ENCODE peak calls at places on chromosomes 7 and 10, in four cellular contexts. One of them, this sample, is unnamed.

GRCh38 chr7:66542049-66542448 is 86.6 kb upstream of the KCTD7 start:
- DNase-seq in Panc1: no peak
- DNase-seq in CD8-positive, alpha-beta T cell: no peak
- DNase-seq in fibroblast of lung: no peak
- DNase-seq in this sample: no peak

GRCh38 chr7:11005202-11005601 is 31.5 kb downstream of the PHF14 start:
- DNase-seq in Panc1: no peak
- DNase-seq in CD8-positive, alpha-beta T cell: no peak
- DNase-seq in fibroblast of lung: no peak
- DNase-seq in this sample: no peak

GRCh38 chr7:91876391-91877133 is 3.9 kb downstream of the MTERF1 start:
- DNase-seq in Panc1: no peak
- DNase-seq in CD8-positive, alpha-beta T cell: no peak
- DNase-seq in fibroblast of lung: peak; percentile 39
- DNase-seq in this sample: no peak

GRCh38 chr10:66828957-66829356 is 96.9 kb upstream of the LRRTM3 start:
- DNase-seq in Panc1: no peak
- DNase-seq in CD8-positive, alpha-beta T cell: no peak
- DNase-seq in fibroblast of lung: no peak
- DNase-seq in this sample: no peak

GRCh38 chr7:35725280-35725680 is 30.3 kb upstream of the HERPUD2 start:
- DNase-seq in Panc1: no peak
- DNase-seq in CD8-positive, alpha-beta T cell: peak; percentile 67
- DNase-seq in fibroblast of lung: no peak
- DNase-seq in this sample: no peak

GRCh38 chr10:27792191-27792590 is 46.6 kb upstream of the MKX start:
- DNase-seq in Panc1: no peak
- DNase-seq in CD8-positive, alpha-beta T cell: no peak
- DNase-seq in fibroblast of lung: no peak
- DNase-seq in this sample: no peak

GRCh38 chr10:51915031-51915542 is 215.7 kb upstream of the CSTF2T start:
- DNase-seq in Panc1: no peak
- DNase-seq in CD8-positive, alpha-beta T cell: no peak
- DNase-seq in fibroblast of lung: no peak
- DNase-seq in this sample: no peak

GRCh38 chr7:115229401-115230083 is 307.6 kb downstream of the MDFIC start:
- DNase-seq in Panc1: no peak
- DNase-seq in CD8-positive, alpha-beta T cell: no peak
- DNase-seq in fibroblast of lung: peak; percentile 23
- DNase-seq in this sample: no peak

GRCh38 chr10:62924344-62924748 is 108.2 kb upstream of the EGR2 start:
- DNase-seq in Panc1: no peak
- DNase-seq in CD8-positive, alpha-beta T cell: no peak
- DNase-seq in fibroblast of lung: no peak
- DNase-seq in this sample: peak; percentile 52

GRCh38 chr10:127945335-127945734 is 38.4 kb downstream of the PTPRE start:
- DNase-seq in Panc1: no peak
- DNase-seq in CD8-positive, alpha-beta T cell: no peak
- DNase-seq in fibroblast of lung: peak; percentile 14
- DNase-seq in this sample: peak; percentile 90

GRCh38 chr10:131698232-131698631 is 202.6 kb upstream of the PPP2R2D start:
- DNase-seq in Panc1: no peak
- DNase-seq in CD8-positive, alpha-beta T cell: no peak
- DNase-seq in fibroblast of lung: no peak
- DNase-seq in this sample: no peak

GRCh38 chr7:18667466-18667865 is 171.9 kb downstream of the HDAC9 start:
- DNase-seq in Panc1: peak; percentile 45
- DNase-seq in CD8-positive, alpha-beta T cell: no peak
- DNase-seq in fibroblast of lung: peak; percentile 65
- DNase-seq in this sample: peak; percentile 70

GRCh38 chr7:830069-830468 is 2.2 kb upstream of the SUN1 start:
- DNase-seq in Panc1: no peak
- DNase-seq in CD8-positive, alpha-beta T cell: no peak
- DNase-seq in fibroblast of lung: no peak
- DNase-seq in this sample: no peak

GRCh38 chr10:79559726-79560125 is 481 bp downstream of the SFTPA2 start:
- DNase-seq in Panc1: no peak
- DNase-seq in CD8-positive, alpha-beta T cell: no peak
- DNase-seq in fibroblast of lung: no peak
- DNase-seq in this sample: peak; percentile 22

GRCh38 chr10:113621799-113622198 is 42.0 kb downstream of the NRAP start:
- DNase-seq in Panc1: no peak
- DNase-seq in CD8-positive, alpha-beta T cell: no peak
- DNase-seq in fibroblast of lung: no peak
- DNase-seq in this sample: no peak

GRCh38 chr10:113718974-113719822 is 32.3 kb upstream of the PLEKHS1 start:
- DNase-seq in Panc1: no peak
- DNase-seq in CD8-positive, alpha-beta T cell: no peak
- DNase-seq in fibroblast of lung: no peak
- DNase-seq in this sample: no peak

GRCh38 chr10:73781879-73782748 is at the start of gene CHCHD1:
- DNase-seq in Panc1: no peak
- DNase-seq in CD8-positive, alpha-beta T cell: peak; percentile 94
- DNase-seq in fibroblast of lung: peak; percentile 89
- DNase-seq in this sample: peak; percentile 66

GRCh38 chr10:120392671-120393079 is 64.4 kb upstream of the PLPP4 start:
- DNase-seq in Panc1: no peak
- DNase-seq in CD8-positive, alpha-beta T cell: no peak
- DNase-seq in fibroblast of lung: no peak
- DNase-seq in this sample: no peak

GRCh38 chr7:75977741-75978140 is 16.7 kb downstream of the TMEM120A start:
- DNase-seq in Panc1: no peak
- DNase-seq in CD8-positive, alpha-beta T cell: no peak
- DNase-seq in fibroblast of lung: peak; percentile 62
- DNase-seq in this sample: no peak

GRCh38 chr7:155220881-155221280 is 76.8 kb upstream of the INSIG1 start:
- DNase-seq in Panc1: no peak
- DNase-seq in CD8-positive, alpha-beta T cell: no peak
- DNase-seq in fibroblast of lung: no peak
- DNase-seq in this sample: no peak

GRCh38 chr10:69842020-69842419 is 40.3 kb downstream of the COL13A1 start:
- DNase-seq in Panc1: no peak
- DNase-seq in CD8-positive, alpha-beta T cell: no peak
- DNase-seq in fibroblast of lung: no peak
- DNase-seq in this sample: no peak

GRCh38 chr7:25786958-25787730 is 364.9 kb upstream of the NFE2L3 start:
- DNase-seq in Panc1: no peak
- DNase-seq in CD8-positive, alpha-beta T cell: no peak
- DNase-seq in fibroblast of lung: peak; percentile 30
- DNase-seq in this sample: no peak

GRCh38 chr10:98967601-98968000 is 268.1 kb downstream of the HPSE2 start:
- DNase-seq in Panc1: no peak
- DNase-seq in CD8-positive, alpha-beta T cell: no peak
- DNase-seq in fibroblast of lung: peak; percentile 77
- DNase-seq in this sample: no peak

GRCh38 chr7:45112648-45113047 is 1.2 kb upstream of the TBRG4 start:
- DNase-seq in Panc1: no peak
- DNase-seq in CD8-positive, alpha-beta T cell: no peak
- DNase-seq in fibroblast of lung: peak; percentile 50
- DNase-seq in this sample: no peak

GRCh38 chr7:142461437-142461836 is 203.6 kb upstream of the PRSS58 start:
- DNase-seq in Panc1: no peak
- DNase-seq in CD8-positive, alpha-beta T cell: no peak
- DNase-seq in fibroblast of lung: peak; percentile 81
- DNase-seq in this sample: peak; percentile 92

GRCh38 chr7:43119371-43120069 is 7.1 kb downstream of the HECW1 start:
- DNase-seq in Panc1: no peak
- DNase-seq in CD8-positive, alpha-beta T cell: no peak
- DNase-seq in fibroblast of lung: peak; percentile 87
- DNase-seq in this sample: peak; percentile 55

GRCh38 chr10:73039635-73040034 is 57.0 kb downstream of the P4HA1 start:
- DNase-seq in Panc1: no peak
- DNase-seq in CD8-positive, alpha-beta T cell: no peak
- DNase-seq in fibroblast of lung: peak; percentile 48
- DNase-seq in this sample: no peak

GRCh38 chr10:76036410-76036940 is 605.1 kb downstream of the LRMDA start:
- DNase-seq in Panc1: peak; percentile 28
- DNase-seq in CD8-positive, alpha-beta T cell: peak; percentile 21
- DNase-seq in fibroblast of lung: peak; percentile 81
- DNase-seq in this sample: peak; percentile 43

GRCh38 chr10:125102216-125102615 is 58.1 kb downstream of the CTBP2 start:
- DNase-seq in Panc1: no peak
- DNase-seq in CD8-positive, alpha-beta T cell: no peak
- DNase-seq in fibroblast of lung: peak; percentile 78
- DNase-seq in this sample: peak; percentile 32

GRCh38 chr10:131159771-131160170 is 151.8 kb downstream of the TCERG1L start:
- DNase-seq in Panc1: no peak
- DNase-seq in CD8-positive, alpha-beta T cell: no peak
- DNase-seq in fibroblast of lung: no peak
- DNase-seq in this sample: no peak

GRCh38 chr10:29499993-29500537 is 134.7 kb downstream of the SVIL start:
- DNase-seq in Panc1: no peak
- DNase-seq in CD8-positive, alpha-beta T cell: no peak
- DNase-seq in fibroblast of lung: no peak
- DNase-seq in this sample: no peak

GRCh38 chr10:29501692-29502091 is 133.1 kb downstream of the SVIL start:
- DNase-seq in Panc1: no peak
- DNase-seq in CD8-positive, alpha-beta T cell: no peak
- DNase-seq in fibroblast of lung: peak; percentile 79
- DNase-seq in this sample: peak; percentile 91

GRCh38 chr10:29496341-29497162 is 138.2 kb downstream of the SVIL start:
- DNase-seq in Panc1: no peak
- DNase-seq in CD8-positive, alpha-beta T cell: peak; percentile 65
- DNase-seq in fibroblast of lung: peak; percentile 62
- DNase-seq in this sample: no peak

GRCh38 chr10:29502351-29502750 is 132.4 kb downstream of the SVIL start:
- DNase-seq in Panc1: no peak
- DNase-seq in CD8-positive, alpha-beta T cell: no peak
- DNase-seq in fibroblast of lung: no peak
- DNase-seq in this sample: no peak
- TF ChIP-seq CTCF in Panc1: no peak
- TF ChIP-seq CTCF in CD8-positive, alpha-beta T cell: no peak
- TF ChIP-seq CTCF in fibroblast of lung: no peak
- TF ChIP-seq CTCF in this sample: no peak

DNA sequence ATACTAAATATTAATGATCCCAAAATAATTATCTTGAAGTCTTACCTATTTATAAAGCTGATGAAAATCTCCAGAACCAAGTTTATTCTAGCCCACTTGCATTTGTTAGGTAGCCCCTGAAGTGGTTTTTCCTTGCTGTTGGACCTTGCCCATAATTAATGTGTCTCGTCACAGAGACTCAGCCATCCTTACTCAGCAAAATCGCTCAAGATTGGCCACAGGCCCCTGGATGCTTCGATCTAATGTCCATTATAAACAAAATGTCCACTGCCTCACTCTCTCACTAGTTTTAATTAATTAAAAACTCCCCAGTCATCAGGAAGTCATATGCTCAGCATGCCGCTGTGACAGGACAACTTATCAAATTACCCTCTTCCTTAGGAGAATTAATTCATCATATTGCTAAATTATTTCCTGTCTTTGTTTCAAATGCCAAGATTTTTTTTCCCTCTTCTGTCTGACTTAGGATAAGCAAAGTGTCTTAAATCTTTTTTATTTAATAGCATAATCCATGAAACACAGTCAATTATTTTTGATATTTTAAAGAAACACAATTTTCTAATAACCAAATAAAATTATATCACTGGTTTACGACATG is 126.8 kb upstream of the PCLO start:
- DNase-seq in Panc1: no peak
- DNase-seq in CD8-positive, alpha-beta T cell: no peak
- DNase-seq in fibroblast of lung: no peak
- DNase-seq in this sample: no peak
- H3K4me1 ChIP-seq in Panc1: no peaks in the 10 kb centered on the region
- H3K4me1 ChIP-seq in CD8-positive, alpha-beta T cell: no peaks in the 10 kb centered on the region
- H3K4me1 ChIP-seq in fibroblast of lung: no peaks in the 10 kb centered on the region
- H3K4me1 ChIP-seq in this sample: no peaks in the 10 kb centered on the region

GRCh38 chr10:35211390-35211789 is 84.7 kb downstream of the CREM start:
- DNase-seq in Panc1: no peak
- DNase-seq in CD8-positive, alpha-beta T cell: no peak
- DNase-seq in fibroblast of lung: no peak
- DNase-seq in this sample: no peak

GRCh38 chr10:35214607-35215020 is 88.0 kb downstream of the CREM start:
- DNase-seq in Panc1: no peak
- DNase-seq in CD8-positive, alpha-beta T cell: no peak
- DNase-seq in fibroblast of lung: no peak
- DNase-seq in this sample: no peak

GRCh38 chr10:35210961-35211360 is 84.3 kb downstream of the CREM start:
- DNase-seq in Panc1: no peak
- DNase-seq in CD8-positive, alpha-beta T cell: no peak
- DNase-seq in fibroblast of lung: no peak
- DNase-seq in this sample: no peak

GRCh38 chr10:35213699-35214098 is 87.1 kb downstream of the CREM start:
- DNase-seq in Panc1: no peak
- DNase-seq in CD8-positive, alpha-beta T cell: no peak
- DNase-seq in fibroblast of lung: no peak
- DNase-seq in this sample: no peak

DNA sequence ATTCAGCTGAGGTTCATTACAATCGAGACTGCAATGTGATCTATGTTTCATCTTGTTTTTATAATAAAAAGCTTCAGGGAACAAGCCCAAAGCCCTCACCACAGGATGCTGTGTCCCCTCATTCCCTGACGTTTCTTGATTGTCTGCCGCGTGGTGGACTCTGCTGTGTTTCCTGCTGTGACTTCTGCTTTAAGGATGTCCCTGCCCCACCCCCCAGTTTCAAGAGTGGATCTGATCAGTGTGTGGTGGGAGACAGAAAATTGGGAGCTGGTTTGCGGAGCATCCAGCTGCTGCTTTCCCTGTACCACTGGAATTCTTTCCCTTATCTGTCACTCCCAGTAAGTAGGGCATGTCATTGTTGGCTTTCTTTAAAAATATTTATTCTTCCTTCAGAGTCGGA is 86.2 kb downstream of the CREM start:
- DNase-seq in Panc1: no peak
- DNase-seq in CD8-positive, alpha-beta T cell: no peak
- DNase-seq in fibroblast of lung: no peak
- DNase-seq in this sample: no peak
- H3K27ac ChIP-seq in Panc1: no peak overlapping the region
- H3K27ac ChIP-seq in CD8-positive, alpha-beta T cell: no peak overlapping the region
- H3K27ac ChIP-seq in fibroblast of lung: no peak overlapping the region
- H3K27ac ChIP-seq in this sample: no peak overlapping the region

DNA sequence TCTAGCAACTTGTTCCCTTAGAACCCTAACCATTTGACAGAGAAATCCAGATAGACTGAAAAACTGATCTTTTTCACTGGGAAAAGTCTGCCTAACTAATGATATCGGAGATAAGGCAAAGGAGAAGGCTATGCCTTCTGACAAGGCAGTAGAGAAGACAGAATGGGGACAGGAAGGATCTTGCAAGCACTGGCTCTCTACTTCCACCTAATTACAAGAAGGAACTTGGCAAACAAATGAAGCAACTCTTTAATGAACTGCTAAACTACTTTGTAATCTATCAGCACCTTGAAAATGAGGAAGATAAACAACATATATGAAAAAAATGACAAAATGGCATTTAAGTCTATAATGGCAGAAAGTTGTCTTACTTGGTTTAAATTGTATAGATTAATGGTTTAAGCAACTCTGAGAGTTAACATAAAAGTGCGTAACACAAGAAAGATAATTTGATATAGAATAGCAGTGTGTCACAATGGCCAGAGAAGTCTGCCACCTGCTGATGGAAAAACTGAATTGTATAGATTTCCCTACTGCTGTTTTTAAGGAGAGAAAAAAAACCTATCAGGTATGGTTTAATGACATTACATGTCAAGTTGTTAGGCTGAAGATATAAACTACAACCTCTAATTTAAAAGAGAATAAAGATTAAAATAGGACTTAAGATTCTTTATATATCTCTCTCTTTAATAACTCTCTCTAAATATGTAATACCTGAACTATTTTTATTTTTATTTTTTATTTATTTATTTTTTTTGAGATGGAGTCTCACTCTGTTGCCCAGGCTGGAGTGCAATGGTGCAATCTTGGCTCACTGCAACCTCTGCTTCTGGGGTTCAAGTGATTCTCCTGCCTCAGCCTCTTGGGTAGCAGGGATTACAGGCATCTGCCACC is 11.9 kb downstream of the NT5C3A start:
- DNase-seq in Panc1: no peak
- DNase-seq in CD8-positive, alpha-beta T cell: no peak
- DNase-seq in fibroblast of lung: peak; percentile 73
- DNase-seq in this sample: no peak
- TF ChIP-seq CTCF in Panc1: peak; percentile 79
- TF ChIP-seq CTCF in CD8-positive, alpha-beta T cell: peak; percentile 78
- TF ChIP-seq CTCF in fibroblast of lung: peak; percentile 64
- TF ChIP-seq CTCF in this sample: peak; percentile 87